ENCODE peak calls at places on chromosome 19, in five cellular contexts. C is WTC11; U is stimulated activated CD8-positive, alpha-beta memory T cell treated with anti-CD3 and anti-CD28 coated beads, Interleukin-4, amount 100 ng/mL, for 4 hours; Q is naive B cell; L is RWPE1. X is an unnamed sample.

GRCh38 chr19:44055870-44056269 is 4.0 kb downstream of the ZNF223 start:
- DNase-seq in Q (no peak), C (peak; percentile 21), L (no peak), U (no peak), X (no peak)

GRCh38 chr19:48918801-48919247 is 14.7 kb upstream of the DHDH start:
- DNase-seq in U (no peak), C (peak; percentile 81), L (no peak), Q (no peak), X (no peak)

GRCh38 chr19:43476606-43477005 is 11.2 kb upstream of the LYPD3 start:
- DNase-seq in L (no peak), Q (no peak), C (no peak), U (no peak), X (no peak)

GRCh38 chr19:54480048-54480447 is 7.0 kb upstream of the CDC42EP5 start:
- DNase-seq in U (no peak), C (no peak), L (no peak), Q (no peak), X (no peak)

GRCh38 chr19:30204721-30205120 is 167.5 kb upstream of the ZNF536 start:
- DNase-seq in C (no peak), Q (no peak), U (no peak), L (no peak), X (no peak)

GRCh38 chr19:47510516-47511127 is 4.2 kb downstream of the NAPA start:
- DNase-seq in L (no peak), C (no peak), U (no peak), Q (no peak), X (no peak)

GRCh38 chr19:29663861-29664752 is 1.2 kb upstream of the PLEKHF1 start:
- DNase-seq in Q (no peak), C (no peak), L (no peak), U (no peak), X (no peak)

GRCh38 chr19:40633207-40633606 is 32.0 kb downstream of the LTBP4 start:
- DNase-seq in U (no peak), C (no peak), L (no peak), Q (no peak), X (no peak)

GRCh38 chr19:30046522-30046921 is 104.5 kb downstream of the URI1 start:
- DNase-seq in U (no peak), Q (peak; percentile 23), C (no peak), L (no peak), X (no peak)

GRCh38 chr19:11435833-11436313 is 438 bp downstream of the PRKCSH start:
- DNase-seq in C (no peak), U (no peak), L (peak; percentile 43), Q (no peak), X (no peak)

GRCh38 chr19:10655457-10656312 is 1.5 kb downstream of the ILF3 start:
- DNase-seq in Q (no peak), C (no peak), L (no peak), U (no peak), X (no peak)

GRCh38 chr19:17576758-17577532 is 21.5 kb downstream of the COLGALT1 start:
- DNase-seq in L (peak; percentile 85), U (no peak), C (peak; percentile 100), Q (no peak), X (peak; percentile 64)

GRCh38 chr19:15463865-15464371 is 426 bp downstream of the RASAL3 start:
- DNase-seq in Q (peak; percentile 69), C (peak; percentile 35), U (peak; percentile 57), L (no peak), X (no peak)

GRCh38 chr19:21940684-21941083 is 70.1 kb downstream of the ZNF208 start:
- DNase-seq in Q (no peak), L (no peak), C (no peak), U (no peak), X (no peak)

GRCh38 chr19:10501971-10502523 is 1.1 kb downstream of the KEAP1 start:
- DNase-seq in C (peak; percentile 45), Q (no peak), U (no peak), L (peak; percentile 45), X (peak; percentile 55)

GRCh38 chr19:48556163-48556562 is 4.2 kb downstream of the SULT2B1 start:
- DNase-seq in C (no peak), L (peak; percentile 79), U (no peak), Q (no peak), X (no peak)

GRCh38 chr19:10603873-10604459 is 16.9 kb upstream of the AP1M2 start:
- DNase-seq in U (no peak), L (no peak), C (no peak), Q (peak; percentile 76), X (no peak)

GRCh38 chr19:17302391-17303166 is 646 bp downstream of the ABHD8 start:
- DNase-seq in U (no peak), L (no peak), C (peak; percentile 40), Q (peak; percentile 27), X (no peak)

GRCh38 chr19:3387645-3388589 is 21.5 kb downstream of the NFIC start:
- DNase-seq in L (peak; percentile 82), Q (no peak), U (no peak), C (no peak), X (peak; percentile 61)

GRCh38 chr19:1837625-1838105 is 10.6 kb downstream of the REXO1 start:
- DNase-seq in L (peak; percentile 53), Q (peak; percentile 49), U (no peak), C (peak; percentile 88), X (no peak)

GRCh38 chr19:16542894-16543498 is 759 bp upstream of the CHERP start:
- DNase-seq in L (no peak), Q (no peak), C (no peak), U (no peak), X (no peak)

GRCh38 chr19:1313695-1314613 is 28.3 kb downstream of the EFNA2 start:
- DNase-seq in Q (no peak), L (no peak), U (no peak), C (no peak), X (no peak)